ENCODE peak calls at places on chromosomes 3 and 15, in six cellular contexts. Q is cardiac fibroblast, O is GM12865, B is ascending aorta, F is left ventricle myocardium inferior, C is thoracic aorta. X is an unnamed sample.

GRCh38 chr3:149706905-149707304 is 45.4 kb downstream of the COMMD2 start:
- DNase-seq in Q (peak), O (no peak), B (no peak), F (no peak), C (no peak), X (no peak)

GRCh38 chr3:143168518-143169192 is 49.1 kb downstream of the CHST2 start:
- DNase-seq in Q (peak), O (no peak), B (no peak), F (no peak), C (no peak), X (no peak)

GRCh38 chr15:69435980-69436379 is 16.6 kb upstream of the RPLP1 start:
- DNase-seq in Q (no peak), O (no peak), B (no peak), F (no peak), C (no peak), X (no peak)

GRCh38 chr3:191005790-191006189 is 143.3 kb upstream of the GMNC start:
- DNase-seq in Q (no peak), O (peak), B (no peak), F (no peak), C (no peak), X (no peak)

GRCh38 chr3:57130426-57131209 is 34.5 kb downstream of the IL17RD start:
- DNase-seq in Q (no peak), O (peak), B (no peak), F (peak), C (no peak), X (no peak)

GRCh38 chr3:13279532-13279910 is 140.6 kb downstream of the NUP210 start:
- DNase-seq in Q (no peak), O (no peak), B (no peak), F (no peak), C (no peak), X (no peak)

GRCh38 chr15:68469162-68470048 is 37.4 kb upstream of the ITGA11 start:
- DNase-seq in Q (no peak), O (no peak), B (no peak), F (no peak), C (no peak), X (no peak)

GRCh38 chr3:120274739-120275167 is 10.3 kb downstream of the GPR156 start:
- DNase-seq in Q (peak), O (no peak), B (no peak), F (peak), C (no peak), X (no peak)

GRCh38 chr15:78768096-78768495 is 43.2 kb downstream of the ADAMTS7 start:
- DNase-seq in Q (no peak), O (no peak), B (no peak), F (no peak), C (no peak), X (no peak)

GRCh38 chr3:191327526-191327925 is 1.7 kb upstream of the CCDC50 start:
- DNase-seq in Q (no peak), O (no peak), B (no peak), F (no peak), C (no peak), X (no peak)

GRCh38 chr3:2978977-2979732 is 131.0 kb downstream of the IL5RA start:
- DNase-seq in Q (no peak), O (no peak), B (no peak), F (no peak), C (no peak), X (no peak)

GRCh38 chr3:63937661-63938651 is 25.8 kb upstream of the SCAANT1 start:
- DNase-seq in Q (no peak), O (peak), B (no peak), F (no peak), C (no peak), X (peak)

GRCh38 chr3:60919296-60919695 is 332.0 kb downstream of the FHIT start:
- DNase-seq in Q (peak), O (no peak), B (no peak), F (no peak), C (no peak), X (no peak)

GRCh38 chr15:33547876-33548275 is 237.1 kb downstream of the RYR3 start:
- DNase-seq in Q (peak), O (peak), B (no peak), F (no peak), C (no peak), X (no peak)

GRCh38 chr15:67766963-67767362 is 58.3 kb upstream of the SKOR1 start:
- DNase-seq in Q (no peak), O (no peak), B (no peak), F (no peak), C (no peak), X (no peak)

GRCh38 chr3:45035441-45036301 is 9.6 kb downstream of the CLEC3B start:
- DNase-seq in Q (peak), O (no peak), B (no peak), F (no peak), C (no peak), X (no peak)

GRCh38 chr3:102174832-102175374 is 259.9 kb upstream of the ZPLD1 start:
- DNase-seq in Q (no peak), O (no peak), B (no peak), F (no peak), C (no peak), X (no peak)

GRCh38 chr3:10516835-10517465 is 11.6 kb upstream of the ATP2B2 start:
- DNase-seq in Q (no peak), O (no peak), B (no peak), F (no peak), C (no peak), X (no peak)

GRCh38 chr3:147775816-147776530 is 366.8 kb downstream of the ZIC1 start:
- DNase-seq in Q (peak), O (no peak), B (no peak), F (no peak), C (no peak), X (no peak)

GRCh38 chr3:38620236-38620635 is 29.3 kb downstream of the SCN5A start:
- DNase-seq in Q (peak), O (no peak), B (no peak), F (no peak), C (no peak), X (no peak)

DNA sequence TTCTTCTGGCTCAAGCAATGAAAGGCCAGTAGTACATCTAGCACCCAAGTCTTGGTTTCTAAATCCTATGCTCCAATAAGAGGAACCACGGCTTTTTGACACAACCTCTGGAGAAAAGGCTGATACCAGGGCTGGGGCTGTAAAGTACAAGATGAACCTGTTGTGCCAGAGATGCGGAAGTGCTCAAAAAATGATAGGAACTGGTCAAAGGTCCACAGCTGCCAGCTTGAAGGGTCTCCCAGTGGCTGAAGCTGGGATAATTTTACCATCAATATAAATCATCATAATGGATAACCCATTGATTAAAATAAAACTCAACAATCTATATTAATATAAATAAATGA is 562 bp upstream of the NCEH1 start:
- DNase-seq in Q (no peak), O (peak), B (no peak), F (no peak), C (no peak), X (no peak)
- TF ChIP-seq CTCF in Q (no peak), O (no peak), B (no peak), F (no peak), C (no peak), X (no peak)

GRCh38 chr3:163474766-163475165 is 1603.5 kb downstream of the SI start:
- DNase-seq in Q (no peak), O (no peak), B (no peak), F (no peak), C (no peak), X (no peak)

GRCh38 chr3:163481738-163482137 is 1596.6 kb downstream of the SI start:
- DNase-seq in Q (no peak), O (no peak), B (no peak), F (no peak), C (no peak), X (no peak)

DNA sequence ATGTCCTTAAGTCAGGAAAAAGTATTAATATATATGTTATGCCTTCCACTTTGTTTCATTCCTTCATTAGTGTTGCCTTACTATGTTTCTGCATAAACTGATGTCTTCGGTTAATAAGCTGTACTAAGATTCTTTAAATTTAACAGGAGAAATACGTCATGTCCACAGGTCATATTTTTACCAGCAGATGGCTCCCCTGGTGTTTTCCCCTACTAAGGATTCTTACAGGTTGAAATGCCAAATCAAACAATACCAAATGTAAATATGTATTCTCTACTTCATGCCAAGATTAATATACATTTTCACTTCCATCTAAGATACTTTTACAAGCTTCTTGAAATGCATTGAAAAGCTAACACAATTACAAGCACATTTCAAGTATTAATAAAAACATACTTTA is 1602.1 kb downstream of the SI start:
- DNase-seq in Q (peak), O (no peak), B (no peak), F (no peak), C (no peak), X (no peak)
- TF ChIP-seq CTCF in Q (no peak), O (no peak), B (no peak), F (no peak), C (no peak), X (no peak)

GRCh38 chr15:89496155-89497098 is at the start of gene RHCG:
- DNase-seq in Q (peak), O (peak), B (no peak), F (no peak), C (no peak), X (no peak)
- TF ChIP-seq CTCF in Q (peak), O (peak), B (no peak), F (peak), C (no peak), X (peak)

GRCh38 chr3:66419053-66419440 is 81.8 kb downstream of the LRIG1 start:
- DNase-seq in Q (no peak), O (no peak), B (no peak), F (no peak), C (no peak), X (no peak)

GRCh38 chr3:66414846-66415245 is 86.0 kb downstream of the LRIG1 start:
- DNase-seq in Q (no peak), O (no peak), B (no peak), F (no peak), C (no peak), X (no peak)

GRCh38 chr3:66415867-66416428 is 84.9 kb downstream of the LRIG1 start:
- DNase-seq in Q (no peak), O (no peak), B (no peak), F (no peak), C (no peak), X (no peak)

GRCh38 chr3:66416556-66417304 is 84.1 kb downstream of the LRIG1 start:
- DNase-seq in Q (no peak), O (no peak), B (no peak), F (no peak), C (no peak), X (no peak)

GRCh38 chr3:66418432-66419052 is 82.3 kb downstream of the LRIG1 start:
- DNase-seq in Q (no peak), O (no peak), B (no peak), F (peak), C (peak), X (no peak)
- TF ChIP-seq CTCF in Q (no peak), O (no peak), B (peak), F (peak), C (no peak), X (no peak)

GRCh38 chr3:100759162-100759561 is 49.9 kb downstream of the TFG start:
- DNase-seq in Q (no peak), O (no peak), B (no peak), F (no peak), C (no peak), X (no peak)

GRCh38 chr3:100765437-100765975 is 56.2 kb downstream of the TFG start:
- DNase-seq in Q (no peak), O (no peak), B (no peak), F (no peak), C (no peak), X (no peak)

GRCh38 chr3:100760377-100760776 is 51.1 kb downstream of the TFG start:
- DNase-seq in Q (no peak), O (no peak), B (no peak), F (no peak), C (no peak), X (no peak)

GRCh38 chr3:100761951-100762350 is 52.7 kb downstream of the TFG start:
- DNase-seq in Q (no peak), O (no peak), B (no peak), F (no peak), C (no peak), X (no peak)

DNA sequence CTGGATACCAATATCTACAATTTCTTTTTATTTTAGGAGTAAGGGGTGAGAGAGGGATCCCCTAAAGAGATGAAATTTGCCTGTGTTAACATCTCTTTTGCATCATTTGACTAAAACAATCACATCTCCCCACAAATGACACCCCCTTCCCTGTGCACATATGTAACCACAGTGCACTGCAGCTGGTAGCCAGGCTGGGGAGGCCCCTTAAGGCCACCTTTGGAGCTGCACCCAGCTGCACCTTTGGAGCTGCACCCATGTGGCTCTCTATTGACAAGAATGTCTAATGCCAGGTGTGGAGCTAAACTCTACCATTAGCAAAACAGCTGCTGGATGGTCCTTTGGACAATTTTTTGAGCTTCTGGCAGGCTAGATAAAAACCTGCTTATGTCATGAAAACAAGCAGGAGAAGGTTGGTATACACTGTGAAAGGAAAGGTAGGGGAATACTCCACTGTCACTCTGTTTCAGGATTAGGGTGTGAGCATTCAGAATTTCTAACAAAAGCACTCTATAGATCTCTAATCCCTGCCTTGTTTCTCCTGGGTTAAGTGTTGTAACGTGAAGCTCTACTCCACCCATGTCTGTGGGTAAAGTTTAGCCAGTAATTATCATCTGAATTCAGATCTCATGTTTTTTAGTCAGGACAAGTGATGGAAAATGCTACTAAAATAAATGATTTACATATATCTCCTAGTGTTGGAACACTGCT is 52.1 kb downstream of the TFG start:
- DNase-seq in Q (no peak), O (peak), B (no peak), F (no peak), C (no peak), X (no peak)
- TF ChIP-seq CTCF in Q (peak), O (peak), B (no peak), F (peak), C (no peak), X (peak)

GRCh38 chr15:81296218-81296617 is 27.7 kb downstream of the STARD5 start:
- DNase-seq in Q (no peak), O (no peak), B (no peak), F (no peak), C (no peak), X (no peak)

GRCh38 chr15:81293728-81294500 is 30.0 kb downstream of the STARD5 start:
- DNase-seq in Q (no peak), O (peak), B (no peak), F (no peak), C (no peak), X (peak)

GRCh38 chr15:81295466-81296145 is 28.3 kb downstream of the STARD5 start:
- DNase-seq in Q (peak), O (no peak), B (no peak), F (no peak), C (no peak), X (no peak)

GRCh38 chr15:81292516-81293001 is 31.4 kb downstream of the STARD5 start:
- DNase-seq in Q (no peak), O (peak), B (no peak), F (no peak), C (no peak), X (no peak)

DNA sequence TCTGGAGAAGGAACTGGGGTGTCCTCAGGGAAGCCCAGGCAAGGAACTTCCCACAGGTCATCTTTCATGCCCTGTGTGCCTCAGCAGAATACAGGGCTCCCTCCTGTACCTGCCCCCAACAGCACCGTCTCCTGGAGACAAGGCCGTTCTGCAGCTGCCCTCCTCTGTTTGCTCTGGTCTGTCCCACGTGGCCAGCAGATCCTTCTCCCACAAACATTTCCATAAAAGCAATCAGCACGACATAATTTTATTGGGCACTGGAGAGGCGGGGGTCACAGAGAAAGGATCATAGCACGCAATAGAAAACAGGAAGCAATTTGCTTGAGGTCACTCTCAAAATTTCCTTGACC is 29.5 kb downstream of the STARD5 start:
- DNase-seq in Q (no peak), O (peak), B (no peak), F (no peak), C (no peak), X (no peak)
- TF ChIP-seq CTCF in Q (no peak), O (peak), B (no peak), F (no peak), C (no peak), X (peak)

GRCh38 chr3:195240939-195241338 is 30.0 kb downstream of the XXYLT1 start:
- DNase-seq in Q (no peak), O (no peak), B (no peak), F (no peak), C (peak), X (no peak)
- TF ChIP-seq CTCF in Q (no peak), O (no peak), B (no peak), F (no peak), C (no peak), X (no peak)

DNA sequence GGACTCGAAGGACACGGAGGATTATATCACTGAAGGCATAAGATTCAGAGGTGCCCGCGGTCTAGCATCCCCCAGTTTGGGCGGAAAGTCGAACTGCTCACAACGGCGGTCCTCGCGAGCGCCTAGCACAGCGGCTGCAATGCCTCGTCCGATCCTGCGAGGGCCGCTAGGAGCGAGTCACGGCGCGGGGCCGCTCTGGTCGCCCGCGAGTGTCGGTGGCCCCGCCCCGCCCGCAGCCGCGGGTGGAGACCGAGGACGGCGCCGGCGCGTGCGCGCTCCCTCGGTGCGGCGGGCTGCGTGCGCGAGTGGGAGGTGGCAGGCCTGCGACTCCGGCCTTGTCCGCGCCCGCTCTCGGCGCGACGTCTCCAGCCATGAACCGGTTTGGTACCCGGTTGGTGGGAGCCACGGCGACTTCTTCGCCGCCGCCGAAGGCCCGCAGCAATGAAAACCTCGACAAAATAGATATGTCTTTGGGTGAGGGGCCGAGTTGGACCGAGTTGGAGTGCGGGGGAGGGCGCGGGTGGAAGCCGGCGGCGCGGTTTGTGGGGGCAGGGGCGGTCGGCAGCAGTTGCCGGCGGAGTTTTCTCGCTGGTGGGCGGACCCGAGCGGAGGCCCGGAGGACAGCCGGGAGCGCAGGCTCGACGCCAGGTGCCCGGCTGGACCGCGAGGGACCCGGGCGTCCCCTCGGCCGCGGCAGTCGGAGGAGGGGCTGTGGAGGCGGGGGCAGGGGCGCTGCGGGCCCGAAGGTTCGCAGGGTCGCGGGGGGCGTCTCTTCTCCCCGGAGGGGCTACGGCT is at the start of gene FYTTD1:
- DNase-seq in Q (peak), O (peak), B (peak), F (peak), C (peak), X (peak)
- TF ChIP-seq CTCF in Q (peak), O (peak), B (peak), F (peak), C (peak), X (peak)

X was measured in GM12864.